ENCODE peak calls at places on chromosome 6, in five cellular contexts. One of them, this sample, is unnamed.

GRCh38 chr6:100446922-100447899 is 17.5 kb downstream of the SIM1 start:
- DNase-seq in AG04450: no peak
- DNase-seq in dorsolateral prefrontal cortex: no peak
- DNase-seq in choroid plexus epithelial cell: no peak
- DNase-seq in colonic mucosa: no peak
- DNase-seq in this sample: no peak

GRCh38 chr6:44093066-44093465 is 34.2 kb downstream of the MRPL14 start:
- DNase-seq in AG04450: no peak
- DNase-seq in dorsolateral prefrontal cortex: no peak
- DNase-seq in choroid plexus epithelial cell: no peak
- DNase-seq in colonic mucosa: no peak
- DNase-seq in this sample: no peak

GRCh38 chr6:163554663-163555062 is 140.1 kb downstream of the QKI start:
- DNase-seq in AG04450: no peak
- DNase-seq in dorsolateral prefrontal cortex: peak; percentile 41
- DNase-seq in choroid plexus epithelial cell: peak; percentile 64
- DNase-seq in colonic mucosa: peak; percentile 47
- DNase-seq in this sample: peak; percentile 52

GRCh38 chr6:13362432-13362831 is 34.1 kb upstream of the TBC1D7 start:
- DNase-seq in AG04450: no peak
- DNase-seq in dorsolateral prefrontal cortex: no peak
- DNase-seq in choroid plexus epithelial cell: peak; percentile 46
- DNase-seq in colonic mucosa: no peak
- DNase-seq in this sample: peak; percentile 37

GRCh38 chr6:166595061-166595780 is 8.7 kb upstream of the RAMACL start:
- DNase-seq in AG04450: peak; percentile 76
- DNase-seq in dorsolateral prefrontal cortex: no peak
- DNase-seq in choroid plexus epithelial cell: peak; percentile 94
- DNase-seq in colonic mucosa: no peak
- DNase-seq in this sample: peak; percentile 52

GRCh38 chr6:105917038-105917695 is 169.0 kb upstream of the PRDM1 start:
- DNase-seq in AG04450: no peak
- DNase-seq in dorsolateral prefrontal cortex: no peak
- DNase-seq in choroid plexus epithelial cell: no peak
- DNase-seq in colonic mucosa: no peak
- DNase-seq in this sample: no peak

GRCh38 chr6:5671604-5672559 is 334.8 kb downstream of the NRN1 start:
- DNase-seq in AG04450: no peak
- DNase-seq in dorsolateral prefrontal cortex: no peak
- DNase-seq in choroid plexus epithelial cell: no peak
- DNase-seq in colonic mucosa: no peak
- DNase-seq in this sample: no peak

GRCh38 chr6:66210964-66211363 is 503.9 kb upstream of the EYS start:
- DNase-seq in AG04450: no peak
- DNase-seq in dorsolateral prefrontal cortex: no peak
- DNase-seq in choroid plexus epithelial cell: peak; percentile 5
- DNase-seq in colonic mucosa: no peak
- DNase-seq in this sample: peak; percentile 0

GRCh38 chr6:28767691-28768090 is 156.1 kb downstream of the TRIM27 start:
- DNase-seq in AG04450: no peak
- DNase-seq in dorsolateral prefrontal cortex: no peak
- DNase-seq in choroid plexus epithelial cell: no peak
- DNase-seq in colonic mucosa: no peak
- DNase-seq in this sample: no peak

GRCh38 chr6:116840091-116840490 is 11.2 kb upstream of the GPRC6A start:
- DNase-seq in AG04450: no peak
- DNase-seq in dorsolateral prefrontal cortex: no peak
- DNase-seq in choroid plexus epithelial cell: peak; percentile 62
- DNase-seq in colonic mucosa: no peak
- DNase-seq in this sample: peak; percentile 15

GRCh38 chr6:1619666-1620503 is 10.2 kb downstream of the FOXC1 start:
- DNase-seq in AG04450: no peak
- DNase-seq in dorsolateral prefrontal cortex: no peak
- DNase-seq in choroid plexus epithelial cell: no peak
- DNase-seq in colonic mucosa: no peak
- DNase-seq in this sample: peak; percentile 42

GRCh38 chr6:18509871-18510643 is 122.9 kb downstream of the RNF144B start:
- DNase-seq in AG04450: no peak
- DNase-seq in dorsolateral prefrontal cortex: no peak
- DNase-seq in choroid plexus epithelial cell: no peak
- DNase-seq in colonic mucosa: no peak
- DNase-seq in this sample: no peak

GRCh38 chr6:116779569-116780164 is 14.1 kb upstream of the FAM162B start:
- DNase-seq in AG04450: no peak
- DNase-seq in dorsolateral prefrontal cortex: no peak
- DNase-seq in choroid plexus epithelial cell: peak; percentile 72
- DNase-seq in colonic mucosa: no peak
- DNase-seq in this sample: peak; percentile 36

GRCh38 chr6:137763861-137764260 is 103.2 kb upstream of the TNFAIP3 start:
- DNase-seq in AG04450: no peak
- DNase-seq in dorsolateral prefrontal cortex: no peak
- DNase-seq in choroid plexus epithelial cell: no peak
- DNase-seq in colonic mucosa: no peak
- DNase-seq in this sample: peak; percentile 71

GRCh38 chr6:145886228-145886956 is 71.8 kb upstream of the FBXO30 start:
- DNase-seq in AG04450: peak; percentile 39
- DNase-seq in dorsolateral prefrontal cortex: no peak
- DNase-seq in choroid plexus epithelial cell: peak; percentile 75
- DNase-seq in colonic mucosa: no peak
- DNase-seq in this sample: no peak

GRCh38 chr6:73308712-73309533 is 45.2 kb downstream of the DPPA5 start:
- DNase-seq in AG04450: no peak
- DNase-seq in dorsolateral prefrontal cortex: no peak
- DNase-seq in choroid plexus epithelial cell: peak; percentile 30
- DNase-seq in colonic mucosa: no peak
- DNase-seq in this sample: peak; percentile 32

GRCh38 chr6:148760568-148761531 is 14.0 kb downstream of the UST start:
- DNase-seq in AG04450: peak; percentile 71
- DNase-seq in dorsolateral prefrontal cortex: no peak
- DNase-seq in choroid plexus epithelial cell: peak; percentile 97
- DNase-seq in colonic mucosa: peak; percentile 41
- DNase-seq in this sample: peak; percentile 38

GRCh38 chr6:152380351-152380767 is 256.8 kb downstream of the SYNE1 start:
- DNase-seq in AG04450: peak; percentile 18
- DNase-seq in dorsolateral prefrontal cortex: no peak
- DNase-seq in choroid plexus epithelial cell: peak; percentile 90
- DNase-seq in colonic mucosa: no peak
- DNase-seq in this sample: peak; percentile 55

GRCh38 chr6:37314803-37315515 is 38.8 kb upstream of the RNF8 start:
- DNase-seq in AG04450: no peak
- DNase-seq in dorsolateral prefrontal cortex: no peak
- DNase-seq in choroid plexus epithelial cell: peak; percentile 87
- DNase-seq in colonic mucosa: peak; percentile 28
- DNase-seq in this sample: peak; percentile 82

GRCh38 chr6:134436281-134436815 is 118.4 kb upstream of the SGK1 start:
- DNase-seq in AG04450: peak; percentile 84
- DNase-seq in dorsolateral prefrontal cortex: peak; percentile 48
- DNase-seq in choroid plexus epithelial cell: peak; percentile 98
- DNase-seq in colonic mucosa: no peak
- DNase-seq in this sample: peak; percentile 98

GRCh38 chr6:12288844-12289654 is 1.1 kb upstream of the EDN1 start:
- DNase-seq in AG04450: no peak
- DNase-seq in dorsolateral prefrontal cortex: no peak
- DNase-seq in choroid plexus epithelial cell: peak; percentile 80
- DNase-seq in colonic mucosa: peak; percentile 87
- DNase-seq in this sample: peak; percentile 82

GRCh38 chr6:163836916-163837660 is 422.6 kb downstream of the QKI start:
- DNase-seq in AG04450: no peak
- DNase-seq in dorsolateral prefrontal cortex: no peak
- DNase-seq in choroid plexus epithelial cell: no peak
- DNase-seq in colonic mucosa: no peak
- DNase-seq in this sample: no peak

GRCh38 chr6:157878039-157878438 is 55.0 kb downstream of the SNX9 start:
- DNase-seq in AG04450: no peak
- DNase-seq in dorsolateral prefrontal cortex: no peak
- DNase-seq in choroid plexus epithelial cell: no peak
- DNase-seq in colonic mucosa: no peak
- DNase-seq in this sample: no peak

GRCh38 chr6:157879034-157879872 is 56.2 kb downstream of the SNX9 start:
- DNase-seq in AG04450: no peak
- DNase-seq in dorsolateral prefrontal cortex: no peak
- DNase-seq in choroid plexus epithelial cell: no peak
- DNase-seq in colonic mucosa: no peak
- DNase-seq in this sample: no peak

GRCh38 chr6:157881375-157881774 is 58.3 kb downstream of the SNX9 start:
- DNase-seq in AG04450: no peak
- DNase-seq in dorsolateral prefrontal cortex: no peak
- DNase-seq in choroid plexus epithelial cell: no peak
- DNase-seq in colonic mucosa: no peak
- DNase-seq in this sample: no peak

GRCh38 chr6:157880534-157880933 is 57.5 kb downstream of the SNX9 start:
- DNase-seq in AG04450: no peak
- DNase-seq in dorsolateral prefrontal cortex: no peak
- DNase-seq in choroid plexus epithelial cell: no peak
- DNase-seq in colonic mucosa: no peak
- DNase-seq in this sample: no peak

DNA sequence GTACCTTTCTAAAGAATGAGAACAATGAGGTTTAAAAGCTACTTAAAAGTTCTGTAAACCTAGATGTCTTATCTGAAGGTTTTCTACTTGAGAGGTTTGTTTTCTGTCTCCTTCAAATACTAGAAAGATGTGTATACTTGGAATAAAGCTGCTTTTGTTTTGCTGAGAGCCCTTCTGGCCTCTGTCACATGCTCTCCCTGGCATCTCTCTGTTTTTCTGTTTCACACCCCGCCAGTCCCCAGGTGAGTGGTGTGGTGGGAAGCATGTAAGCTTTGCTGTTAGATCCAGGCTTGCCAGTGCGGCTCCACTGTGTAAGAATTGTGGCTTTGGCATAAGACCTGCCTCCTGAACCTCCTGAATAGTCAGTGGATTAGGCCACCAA is 56.8 kb downstream of the SNX9 start:
- DNase-seq in AG04450: no peak
- DNase-seq in dorsolateral prefrontal cortex: no peak
- DNase-seq in choroid plexus epithelial cell: no peak
- DNase-seq in colonic mucosa: no peak
- DNase-seq in this sample: no peak
- H3K4me3 ChIP-seq in AG04450: no peak overlapping the region
- H3K4me3 ChIP-seq in dorsolateral prefrontal cortex: no peak overlapping the region
- H3K4me3 ChIP-seq in choroid plexus epithelial cell: no peak overlapping the region
- H3K4me3 ChIP-seq in colonic mucosa: no peak overlapping the region
- H3K4me3 ChIP-seq in this sample: no peak overlapping the region

GRCh38 chr6:154502564-154502963 is 7.9 kb downstream of the CNKSR3 start:
- DNase-seq in AG04450: no peak
- DNase-seq in dorsolateral prefrontal cortex: no peak
- DNase-seq in choroid plexus epithelial cell: no peak
- DNase-seq in colonic mucosa: peak; percentile 15
- DNase-seq in this sample: no peak

GRCh38 chr6:154501287-154501868 is 9.1 kb downstream of the CNKSR3 start:
- DNase-seq in AG04450: no peak
- DNase-seq in dorsolateral prefrontal cortex: no peak
- DNase-seq in choroid plexus epithelial cell: no peak
- DNase-seq in colonic mucosa: no peak
- DNase-seq in this sample: no peak

GRCh38 chr6:154498340-154498934 is 12.0 kb downstream of the CNKSR3 start:
- DNase-seq in AG04450: no peak
- DNase-seq in dorsolateral prefrontal cortex: no peak
- DNase-seq in choroid plexus epithelial cell: no peak
- DNase-seq in colonic mucosa: no peak
- DNase-seq in this sample: no peak

GRCh38 chr6:154499854-154500589 is 10.5 kb downstream of the CNKSR3 start:
- DNase-seq in AG04450: no peak
- DNase-seq in dorsolateral prefrontal cortex: no peak
- DNase-seq in choroid plexus epithelial cell: no peak
- DNase-seq in colonic mucosa: no peak
- DNase-seq in this sample: no peak

DNA sequence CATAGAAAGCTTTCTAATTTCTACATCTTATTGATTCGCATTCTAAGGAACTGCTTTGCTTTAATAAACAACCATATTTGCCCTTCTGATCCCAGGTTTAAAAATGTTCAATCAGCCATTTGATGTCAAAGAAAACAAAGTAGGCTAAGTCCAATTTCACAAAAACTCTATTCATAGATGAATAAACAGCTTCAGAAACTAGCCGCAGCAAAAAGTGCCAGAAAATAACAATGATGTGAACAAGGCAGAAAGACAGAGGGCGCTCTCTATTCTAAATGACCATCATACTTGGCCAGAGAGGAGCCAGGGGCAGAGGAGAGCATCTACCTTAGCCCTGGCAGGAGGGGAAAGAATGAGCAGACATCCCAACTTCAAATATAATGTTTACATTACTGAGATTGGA is 9.7 kb downstream of the CNKSR3 start:
- DNase-seq in AG04450: no peak
- DNase-seq in dorsolateral prefrontal cortex: no peak
- DNase-seq in choroid plexus epithelial cell: no peak
- DNase-seq in colonic mucosa: no peak
- DNase-seq in this sample: no peak
- TF ChIP-seq CTCF in AG04450: peak; percentile 47
- TF ChIP-seq CTCF in dorsolateral prefrontal cortex: peak; percentile 75
- TF ChIP-seq CTCF in choroid plexus epithelial cell: peak; percentile 68
- TF ChIP-seq CTCF in colonic mucosa: peak; percentile 25
- TF ChIP-seq CTCF in this sample: peak; percentile 29

GRCh38 chr6:168756009-168756634 is 315.1 kb downstream of the SMOC2 start:
- DNase-seq in AG04450: no peak
- DNase-seq in dorsolateral prefrontal cortex: no peak
- DNase-seq in choroid plexus epithelial cell: peak; percentile 39
- DNase-seq in colonic mucosa: no peak
- DNase-seq in this sample: no peak
- H3K4me3 ChIP-seq in AG04450: no peak overlapping the region
- H3K4me3 ChIP-seq in dorsolateral prefrontal cortex: no peak overlapping the region
- H3K4me3 ChIP-seq in choroid plexus epithelial cell: no peak overlapping the region
- H3K4me3 ChIP-seq in colonic mucosa: no peak overlapping the region
- H3K4me3 ChIP-seq in this sample: no peak overlapping the region

GRCh38 chr6:169641461-169642085 is 60.3 kb downstream of the WDR27 start:
- DNase-seq in AG04450: no peak
- DNase-seq in dorsolateral prefrontal cortex: no peak
- DNase-seq in choroid plexus epithelial cell: no peak
- DNase-seq in colonic mucosa: no peak
- DNase-seq in this sample: no peak

GRCh38 chr6:169640983-169641382 is 60.8 kb downstream of the WDR27 start:
- DNase-seq in AG04450: no peak
- DNase-seq in dorsolateral prefrontal cortex: no peak
- DNase-seq in choroid plexus epithelial cell: no peak
- DNase-seq in colonic mucosa: no peak
- DNase-seq in this sample: no peak

GRCh38 chr6:169639653-169640278 is 62.1 kb downstream of the WDR27 start:
- DNase-seq in AG04450: no peak
- DNase-seq in dorsolateral prefrontal cortex: no peak
- DNase-seq in choroid plexus epithelial cell: peak; percentile 16
- DNase-seq in colonic mucosa: no peak
- DNase-seq in this sample: no peak

GRCh38 chr6:169638915-169639314 is 62.9 kb downstream of the WDR27 start:
- DNase-seq in AG04450: no peak
- DNase-seq in dorsolateral prefrontal cortex: no peak
- DNase-seq in choroid plexus epithelial cell: no peak
- DNase-seq in colonic mucosa: no peak
- DNase-seq in this sample: no peak

GRCh38 chr6:169640347-169640972 is 61.4 kb downstream of the WDR27 start:
- DNase-seq in AG04450: no peak
- DNase-seq in dorsolateral prefrontal cortex: no peak
- DNase-seq in choroid plexus epithelial cell: peak; percentile 39
- DNase-seq in colonic mucosa: no peak
- DNase-seq in this sample: no peak
- TF ChIP-seq CTCF in AG04450: peak; percentile 55
- TF ChIP-seq CTCF in dorsolateral prefrontal cortex: no peak
- TF ChIP-seq CTCF in choroid plexus epithelial cell: peak; percentile 47
- TF ChIP-seq CTCF in colonic mucosa: no peak
- TF ChIP-seq CTCF in this sample: no peak

GRCh38 chr6:57267586-57268293 is 45.6 kb upstream of the RAB23 start:
- DNase-seq in AG04450: peak; percentile 96
- DNase-seq in dorsolateral prefrontal cortex: no peak
- DNase-seq in choroid plexus epithelial cell: peak; percentile 99
- DNase-seq in colonic mucosa: peak; percentile 62
- DNase-seq in this sample: peak; percentile 95
- H3K4me3 ChIP-seq in AG04450: no peak overlapping the region
- H3K4me3 ChIP-seq in dorsolateral prefrontal cortex: no peak overlapping the region
- H3K4me3 ChIP-seq in choroid plexus epithelial cell: no peak overlapping the region
- H3K4me3 ChIP-seq in colonic mucosa: no peak overlapping the region
- H3K4me3 ChIP-seq in this sample: no peak overlapping the region

GRCh38 chr6:104483225-104483834 is 376.4 kb downstream of the HACE1 start:
- DNase-seq in AG04450: no peak
- DNase-seq in dorsolateral prefrontal cortex: no peak
- DNase-seq in choroid plexus epithelial cell: peak; percentile 50
- DNase-seq in colonic mucosa: no peak
- DNase-seq in this sample: peak; percentile 40
- TF ChIP-seq CTCF in AG04450: no peak
- TF ChIP-seq CTCF in dorsolateral prefrontal cortex: no peak
- TF ChIP-seq CTCF in choroid plexus epithelial cell: peak; percentile 46
- TF ChIP-seq CTCF in colonic mucosa: no peak
- TF ChIP-seq CTCF in this sample: peak; percentile 37

This sample was measured in epithelial cell of esophagus.